ENCODE peak calls at places on chromosomes 12 and 14, in four cellular contexts. N is K562, A is H1, S is SK-N-SH. G is an unnamed sample.

GRCh38 chr14:101719708-101720107 is 41.8 kb upstream of the PPP2R5C start:
- DNase-seq in N (no peak), S (no peak), A (no peak), G (no peak)

GRCh38 chr12:19066471-19067001 is 63.0 kb upstream of the PLEKHA5 start:
- DNase-seq in A (no peak), N (no peak), S (no peak), G (no peak)

GRCh38 chr14:67166450-67166853 is 22.8 kb upstream of the GARIN2 start:
- DNase-seq in N (peak; percentile 19), S (peak; percentile 41), A (no peak), G (peak; percentile 28)

GRCh38 chr12:104011265-104011664 is 38.7 kb downstream of the GLT8D2 start:
- DNase-seq in S (no peak), N (peak; percentile 29), A (no peak), G (no peak)

GRCh38 chr14:38867561-38868150 is 235.4 kb downstream of the SEC23A start:
- DNase-seq in S (peak; percentile 25), A (peak; percentile 23), N (peak; percentile 27), G (peak; percentile 79)

GRCh38 chr14:93464271-93464670 is 33.5 kb downstream of the UNC79 start:
- DNase-seq in N (peak; percentile 3), S (peak; percentile 42), A (no peak), G (no peak)

GRCh38 chr12:29066061-29066588 is 83.0 kb upstream of the FAR2 start:
- DNase-seq in A (no peak), N (no peak), S (no peak), G (no peak)

GRCh38 chr14:55000381-55000780 is 26.5 kb downstream of the WDHD1 start:
- DNase-seq in S (no peak), N (no peak), A (no peak), G (no peak)

GRCh38 chr14:56659964-56660551 is 80.5 kb downstream of the TMEM260 start:
- DNase-seq in N (peak; percentile 44), A (no peak), S (peak; percentile 60), G (no peak)

GRCh38 chr14:104221636-104222375 is 83.4 kb downstream of the KIF26A start:
- DNase-seq in S (peak; percentile 70), N (no peak), A (no peak), G (peak; percentile 4)

GRCh38 chr12:67797769-67798168 is 149.2 kb downstream of the DYRK2 start:
- DNase-seq in A (no peak), N (no peak), S (no peak), G (no peak)

GRCh38 chr14:103185051-103186027 is 62.1 kb downstream of the TNFAIP2 start:
- DNase-seq in N (no peak), A (no peak), S (peak; percentile 65), G (no peak)

GRCh38 chr14:67580336-67581230 is 19.5 kb downstream of the PIGH start:
- DNase-seq in A (no peak), S (no peak), N (no peak), G (no peak)

GRCh38 chr14:70020350-70021170 is 141.3 kb downstream of the SMOC1 start:
- DNase-seq in A (no peak), N (no peak), S (no peak), G (no peak)

GRCh38 chr12:7788316-7788689 is 899 bp upstream of the NANOG start:
- DNase-seq in A (no peak), S (no peak), N (no peak), G (no peak)

GRCh38 chr12:90910958-90911357 is 44.0 kb downstream of the CCER1 start:
- DNase-seq in N (no peak), A (no peak), S (no peak), G (no peak)

GRCh38 chr14:61524211-61524806 is 171.0 kb upstream of the HIF1A start:
- DNase-seq in S (no peak), N (no peak), A (no peak), G (no peak)
- TF ChIP-seq MAX in S (no peak), N (no peak), A (no peak), G (no peak)

DNA sequence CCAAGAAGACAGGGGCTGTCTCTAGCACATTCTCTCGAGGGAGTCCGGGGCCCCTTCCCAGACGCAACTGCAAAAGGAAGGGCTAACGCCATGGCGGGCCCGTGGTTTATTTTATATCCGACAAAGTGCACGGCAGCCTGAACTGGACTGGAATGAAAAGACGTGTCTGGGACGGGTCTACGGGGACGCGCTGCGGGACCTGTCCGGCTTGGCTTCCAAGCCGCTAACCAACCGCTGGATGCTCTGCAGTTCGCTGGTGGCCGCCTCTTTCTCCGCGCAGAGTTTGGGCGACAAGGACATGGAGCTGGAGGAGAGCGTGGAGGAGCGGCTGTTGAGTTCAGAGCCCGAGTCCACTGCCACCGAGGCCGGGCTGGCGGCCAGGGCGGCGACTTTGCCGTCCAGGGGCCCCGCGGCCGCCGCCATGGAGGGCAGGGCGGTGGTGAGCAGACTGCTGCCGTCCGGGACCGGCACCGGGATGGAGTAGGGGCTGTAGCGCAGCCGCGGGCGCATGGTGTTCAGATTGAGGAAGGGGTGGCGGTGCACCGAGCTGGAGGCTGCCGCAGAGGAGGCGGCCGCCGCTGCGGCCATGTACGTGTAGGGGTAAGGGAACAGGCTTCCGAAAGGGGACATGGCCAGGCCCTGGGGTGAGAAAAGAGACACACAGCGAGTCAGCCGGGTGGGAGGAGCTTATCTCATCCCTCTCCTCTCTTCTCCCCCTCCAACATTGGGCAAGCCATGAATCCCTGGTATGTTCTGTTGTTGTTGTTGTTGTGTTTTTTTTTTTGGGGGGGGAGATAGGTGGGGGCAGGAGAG is 12.1 kb downstream of the TBX3 start:
- DNase-seq in N (no peak), A (no peak), S (peak; percentile 81), G (no peak)
- TF ChIP-seq TEAD4 in N (no peak), A (no peak), S (no peak), G (no peak)

GRCh38 chr12:89347325-89347829 is 4.9 kb downstream of the DUSP6 start:
- DNase-seq in N (no peak), A (no peak), S (no peak), G (no peak)
- TF ChIP-seq MAX in N (no peak), A (no peak), S (no peak), G (no peak)

GRCh38 chr12:52187206-52187605 is 4.6 kb downstream of the KRT80 start:
- DNase-seq in A (no peak), N (no peak), S (no peak), G (no peak)

GRCh38 chr12:52185400-52185967 is 6.3 kb downstream of the KRT80 start:
- DNase-seq in N (no peak), A (no peak), S (no peak), G (no peak)

GRCh38 chr12:52184813-52185212 is 7.0 kb downstream of the KRT80 start:
- DNase-seq in N (no peak), S (peak; percentile 85), A (no peak), G (no peak)

GRCh38 chr12:52187640-52188039 is 4.2 kb downstream of the KRT80 start:
- DNase-seq in N (no peak), S (no peak), A (no peak), G (no peak)

GRCh38 chr12:52186135-52186840 is 5.5 kb downstream of the KRT80 start:
- DNase-seq in N (no peak), A (no peak), S (no peak), G (no peak)
- TF ChIP-seq TEAD4 in N (no peak), A (no peak), S (no peak), G (no peak)

GRCh38 chr14:58078068-58078467 is 73.9 kb downstream of the ARMH4 start:
- DNase-seq in N (no peak), S (no peak), A (no peak), G (no peak)
- TF ChIP-seq MAX in N (no peak), S (peak; percentile 35), A (no peak), G (no peak)

DNA sequence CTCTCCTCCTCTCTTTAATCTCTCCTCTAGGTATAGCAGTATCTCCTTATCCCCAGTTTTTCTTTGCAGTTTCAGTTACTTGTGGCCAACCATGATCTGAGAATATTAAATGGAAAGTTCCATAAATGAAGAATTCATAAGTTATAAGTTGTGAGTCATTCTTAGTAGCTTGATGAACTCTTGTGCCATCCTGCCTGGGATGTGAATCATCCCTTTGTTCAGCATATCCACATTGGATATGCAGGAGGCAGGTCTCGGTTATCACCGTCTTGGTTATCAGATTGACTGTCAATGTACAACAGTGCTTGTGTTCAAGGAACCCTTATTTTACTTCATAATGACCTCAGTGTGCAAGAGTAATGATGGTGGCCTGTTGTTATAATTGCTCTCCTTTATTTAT is 134.0 kb downstream of the TMEM117 start:
- DNase-seq in A (no peak), S (no peak), N (no peak), G (no peak)
- TF ChIP-seq TEAD4 in A (no peak), S (no peak), N (no peak), G (no peak)

DNA sequence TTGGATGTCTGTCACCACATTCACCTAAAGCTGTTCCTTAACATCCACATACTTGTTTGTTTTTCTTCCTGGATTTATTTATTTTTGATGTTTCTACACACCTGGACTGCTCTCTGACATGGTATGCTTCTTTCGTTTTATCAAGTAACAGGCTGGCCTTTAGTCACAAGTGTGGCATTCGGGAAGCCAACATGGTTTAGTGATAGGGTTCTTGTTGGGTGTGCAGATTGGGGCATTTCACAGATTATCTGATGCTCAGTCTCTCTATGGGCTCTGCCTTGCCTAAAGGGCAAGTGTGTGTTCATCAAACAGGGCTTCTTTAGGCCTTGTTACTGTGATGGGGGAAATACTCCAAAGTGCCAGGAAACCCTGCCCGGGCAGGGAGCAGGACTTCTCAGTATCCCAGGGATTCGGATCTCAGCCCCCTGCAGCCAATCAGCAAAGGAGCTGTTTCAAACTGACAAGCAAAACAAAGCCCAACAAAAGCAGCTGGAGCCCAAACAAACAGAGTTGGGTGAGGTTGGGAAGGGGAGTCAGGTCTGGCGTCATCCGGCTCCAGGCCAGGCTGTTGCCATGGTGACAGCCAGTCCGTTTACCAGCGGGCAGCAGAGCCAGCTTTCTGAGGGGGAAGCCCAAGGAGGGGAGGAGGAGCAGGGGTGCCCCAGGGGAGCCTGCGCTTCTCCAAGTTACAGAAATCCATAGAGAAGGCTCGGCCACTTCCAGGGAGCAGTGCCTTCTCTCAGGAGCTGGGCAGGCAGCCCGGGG is 31.8 kb downstream of the FOS start:
- DNase-seq in N (no peak), S (peak; percentile 82), A (peak; percentile 67), G (peak; percentile 78)
- TF ChIP-seq MAX in N (no peak), S (no peak), A (no peak), G (no peak)

GRCh38 chr14:62087191-62087590 is 325.0 kb downstream of the SNAPC1 start:
- DNase-seq in N (no peak), S (no peak), A (no peak), G (no peak)

GRCh38 chr14:62082779-62083178 is 320.6 kb downstream of the SNAPC1 start:
- DNase-seq in N (no peak), A (no peak), S (no peak), G (no peak)

GRCh38 chr14:62081012-62081612 is 318.9 kb downstream of the SNAPC1 start:
- DNase-seq in N (no peak), A (no peak), S (no peak), G (no peak)

GRCh38 chr14:62081956-62082355 is 319.7 kb downstream of the SNAPC1 start:
- DNase-seq in N (no peak), A (no peak), S (no peak), G (no peak)

GRCh38 chr14:62084020-62084419 is 321.8 kb downstream of the SNAPC1 start:
- DNase-seq in N (no peak), A (no peak), S (no peak), G (no peak)
- TF ChIP-seq TEAD4 in N (no peak), A (no peak), S (no peak), G (no peak)